ENCODE peak calls at places on chromosomes 6 and 20, in four cellular contexts. K, C, R and B are unnamed samples.

GRCh38 chr6:32622545-32623401 is 14.4 kb upstream of the HLA-DQA1 start:
- DNase-seq in K (no peak), C (peak), R (peak), B (peak)

GRCh38 chr20:2124632-2125131 is 23.1 kb downstream of the STK35 start:
- DNase-seq in K (no peak), C (no peak), R (no peak), B (no peak)

GRCh38 chr6:128806274-128806673 is 76.7 kb upstream of the LAMA2 start:
- DNase-seq in K (no peak), C (peak), R (no peak), B (peak)

GRCh38 chr6:154721460-154721859 is 11.8 kb upstream of the SCAF8 start:
- DNase-seq in K (no peak), C (peak), R (no peak), B (peak)

GRCh38 chr20:15555913-15556312 is 1017.3 kb downstream of the KIF16B start:
- DNase-seq in K (no peak), C (no peak), R (no peak), B (no peak)

GRCh38 chr20:43536041-43536816 is 22.6 kb upstream of the SGK2 start:
- DNase-seq in K (no peak), C (no peak), R (no peak), B (no peak)

GRCh38 chr6:45663181-45664180 is 285.7 kb upstream of the SUPT3H start:
- DNase-seq in K (no peak), C (no peak), R (peak), B (no peak)

GRCh38 chr20:43533060-43533459 is 25.6 kb downstream of the L3MBTL1 start:
- DNase-seq in K (no peak), C (peak), R (no peak), B (no peak)

GRCh38 chr20:22507240-22507961 is 77.0 kb downstream of the FOXA2 start:
- DNase-seq in K (no peak), C (no peak), R (no peak), B (no peak)

GRCh38 chr6:28525496-28526039 is at the start of gene GPX5:
- DNase-seq in K (no peak), C (peak), R (no peak), B (no peak)

GRCh38 chr6:150286919-150287318 is 81.9 kb upstream of the IYD start:
- DNase-seq in K (no peak), C (no peak), R (no peak), B (no peak)

GRCh38 chr20:23528867-23529431 is 38.0 kb downstream of the CST8 start:
- DNase-seq in K (no peak), C (peak), R (no peak), B (no peak)

GRCh38 chr20:33601861-33602260 is 60.3 kb upstream of the C20orf144 start:
- DNase-seq in K (no peak), C (no peak), R (no peak), B (no peak)

GRCh38 chr6:157059781-157060180 is 263.5 kb downstream of the TMEM242 start:
- DNase-seq in K (peak), C (no peak), R (no peak), B (no peak)

GRCh38 chr6:132140150-132140549 is 189.0 kb upstream of the CCN2 start:
- DNase-seq in K (no peak), C (no peak), R (no peak), B (no peak)

GRCh38 chr6:72286911-72287311 is 335.0 kb upstream of the KCNQ5 start:
- DNase-seq in K (no peak), C (peak), R (no peak), B (peak)

GRCh38 chr20:6629564-6629963 is 137.9 kb upstream of the BMP2 start:
- DNase-seq in K (no peak), C (no peak), R (no peak), B (no peak)

GRCh38 chr6:125781307-125781868 is 9.4 kb upstream of the NCOA7 start:
- DNase-seq in K (peak), C (peak), R (no peak), B (peak)

GRCh38 chr6:27250277-27250954 is 2.9 kb downstream of the PRSS16 start:
- DNase-seq in K (no peak), C (no peak), R (peak), B (no peak)
- H3K4me3 ChIP-seq in K (peak), C (peak), R (peak), B (peak)

GRCh38 chr20:47875302-47876025 is 90.2 kb upstream of the SULF2 start:
- DNase-seq in K (no peak), C (no peak), R (no peak), B (peak)
- H3K4me3 ChIP-seq in K (no peak), C (no peak), R (no peak), B (no peak)

DNA sequence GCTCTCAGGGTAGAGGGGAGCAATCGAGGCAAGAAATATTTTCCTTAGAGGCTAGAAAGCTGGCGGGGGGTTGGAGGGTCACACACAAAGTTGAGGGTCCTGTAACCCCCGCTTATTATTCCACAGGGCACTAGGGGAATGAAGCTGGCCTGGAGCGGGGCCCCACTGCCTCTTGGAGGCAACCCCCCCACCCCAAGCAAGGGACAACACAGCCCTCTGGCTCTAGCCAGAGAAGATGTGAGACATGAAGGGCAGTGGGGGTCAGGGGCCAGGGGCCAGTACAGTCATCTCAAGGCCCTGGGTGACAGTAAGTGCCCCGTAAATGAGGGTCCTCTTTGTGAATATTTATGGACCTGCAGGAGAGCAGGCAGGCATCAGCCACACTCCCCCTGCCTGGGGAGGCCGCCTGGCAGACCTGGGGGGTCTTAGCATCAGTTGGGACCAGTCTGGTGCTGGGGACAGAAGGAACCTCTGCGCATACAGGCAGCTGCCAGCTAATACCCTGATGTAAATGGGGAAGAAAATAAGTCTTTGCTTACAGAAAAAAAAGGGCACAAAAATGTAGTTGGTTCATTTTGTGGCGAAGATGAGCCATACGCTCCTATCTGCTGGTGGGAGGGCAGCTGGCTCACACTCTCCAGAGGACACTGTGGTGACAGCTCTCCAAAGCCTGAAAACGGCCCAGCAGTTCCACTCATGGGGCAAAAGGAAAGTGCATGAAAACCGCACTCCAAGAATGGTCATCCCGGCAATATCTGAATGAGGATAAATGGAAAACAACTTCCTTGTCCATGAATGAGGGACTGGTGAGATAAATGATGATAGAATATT is 21.9 kb downstream of the SPATA2 start:
- DNase-seq in K (no peak), C (no peak), R (peak), B (no peak)
- H3K4me3 ChIP-seq in K (no peak), C (no peak), R (no peak), B (no peak)

DNA sequence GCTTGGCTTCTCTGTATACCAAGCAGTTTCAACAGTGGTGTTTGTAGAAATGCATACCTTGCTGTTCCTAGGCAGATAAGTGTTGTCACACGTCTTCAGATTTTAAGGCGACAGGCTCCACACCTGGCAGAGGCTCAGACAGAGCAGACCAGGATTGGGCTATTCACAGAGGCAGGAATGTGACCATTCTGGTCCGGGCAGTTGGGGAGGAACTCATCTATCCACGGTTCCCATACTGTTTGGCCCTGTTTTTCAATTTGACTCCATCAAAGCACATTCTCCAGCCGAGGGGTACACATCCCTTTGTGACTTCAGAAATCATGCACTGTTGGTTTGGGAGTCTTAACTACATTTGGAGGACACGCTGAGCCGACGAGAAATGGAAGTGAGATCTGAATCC is 45.5 kb downstream of the UTRN start:
- DNase-seq in K (peak), C (no peak), R (peak), B (no peak)
- H3K4me3 ChIP-seq in K (no peak), C (no peak), R (no peak), B (no peak)

GRCh38 chr6:15507221-15507620 is 155.6 kb downstream of the DTNBP1 start:
- DNase-seq in K (no peak), C (no peak), R (no peak), B (no peak)

GRCh38 chr6:15504040-15504491 is 158.8 kb downstream of the DTNBP1 start:
- DNase-seq in K (no peak), C (peak), R (no peak), B (peak)

GRCh38 chr6:15506066-15506465 is 156.8 kb downstream of the DTNBP1 start:
- DNase-seq in K (no peak), C (no peak), R (no peak), B (no peak)

GRCh38 chr6:15504581-15505350 is 158.1 kb downstream of the DTNBP1 start:
- DNase-seq in K (peak), C (peak), R (no peak), B (peak)

GRCh38 chr6:15505463-15505918 is 157.3 kb downstream of the DTNBP1 start:
- DNase-seq in K (no peak), C (no peak), R (no peak), B (no peak)
- H3K4me3 ChIP-seq in K (peak), C (no peak), R (no peak), B (peak)

DNA sequence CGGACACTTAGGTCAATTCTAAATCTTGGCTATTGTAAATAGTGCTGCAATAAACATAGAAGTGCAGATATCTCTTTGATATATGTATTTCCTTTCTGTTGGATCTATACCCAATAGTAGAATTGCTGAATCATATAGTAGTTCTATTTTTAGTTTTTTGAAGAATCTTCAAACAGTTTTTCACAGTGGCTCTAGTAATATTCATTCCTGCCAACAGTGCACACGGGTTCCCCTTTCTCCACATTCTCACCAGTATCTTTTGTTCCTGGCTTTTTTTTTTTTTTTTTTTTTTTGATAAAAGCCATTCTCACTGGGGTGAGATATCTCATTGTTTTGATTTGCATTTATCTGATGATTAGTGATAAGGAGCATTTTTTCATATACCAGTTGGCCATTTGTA is 1.8 kb upstream of the FBXL4 start:
- DNase-seq in K (no peak), C (no peak), R (no peak), B (no peak)
- H3K4me3 ChIP-seq in K (no peak), C (no peak), R (no peak), B (no peak)

GRCh38 chr6:42374027-42374669 is 77.6 kb downstream of the TRERF1 start:
- DNase-seq in K (no peak), C (no peak), R (no peak), B (no peak)
- H3K4me3 ChIP-seq in K (no peak), C (no peak), R (no peak), B (no peak)